ENCODE peak calls at places on chromosomes 6 and 20, in ten cellular contexts. One of them, this sample, is unnamed.

GRCh38 chr6:112665815-112666214 is 318.7 kb downstream of the RFPL4B start:
- DNase-seq in upper lobe of right lung: no peak
- DNase-seq in skeletal muscle cell: no peak
- DNase-seq in left lung: no peak
- DNase-seq in AG04450: no peak
- DNase-seq in H1: no peak
- DNase-seq in CD8-positive, alpha-beta T cell: no peak
- DNase-seq in fibroblast of lung: peak; percentile 68
- DNase-seq in esophagus squamous epithelium: no peak
- DNase-seq in CD8-positive, alpha-beta memory T cell: no peak
- DNase-seq in this sample: no peak

GRCh38 chr6:136774228-136775041 is 17.8 kb downstream of the MAP3K5 start:
- DNase-seq in upper lobe of right lung: no peak
- DNase-seq in skeletal muscle cell: no peak
- DNase-seq in left lung: no peak
- DNase-seq in AG04450: peak; percentile 15
- DNase-seq in H1: no peak
- DNase-seq in CD8-positive, alpha-beta T cell: no peak
- DNase-seq in fibroblast of lung: peak; percentile 71
- DNase-seq in esophagus squamous epithelium: no peak
- DNase-seq in CD8-positive, alpha-beta memory T cell: no peak
- DNase-seq in this sample: no peak

GRCh38 chr6:44255848-44256247 is 1.5 kb downstream of the SLC35B2 start:
- DNase-seq in upper lobe of right lung: no peak
- DNase-seq in skeletal muscle cell: no peak
- DNase-seq in left lung: no peak
- DNase-seq in AG04450: no peak
- DNase-seq in H1: no peak
- DNase-seq in CD8-positive, alpha-beta T cell: no peak
- DNase-seq in fibroblast of lung: no peak
- DNase-seq in esophagus squamous epithelium: no peak
- DNase-seq in CD8-positive, alpha-beta memory T cell: no peak
- DNase-seq in this sample: no peak

GRCh38 chr6:54448617-54449016 is 140.4 kb downstream of the TINAG start:
- DNase-seq in upper lobe of right lung: no peak
- DNase-seq in skeletal muscle cell: no peak
- DNase-seq in left lung: no peak
- DNase-seq in AG04450: no peak
- DNase-seq in H1: no peak
- DNase-seq in CD8-positive, alpha-beta T cell: no peak
- DNase-seq in fibroblast of lung: no peak
- DNase-seq in esophagus squamous epithelium: no peak
- DNase-seq in CD8-positive, alpha-beta memory T cell: no peak
- DNase-seq in this sample: no peak

GRCh38 chr20:10670521-10671220 is 3.1 kb downstream of the JAG1 start:
- DNase-seq in upper lobe of right lung: no peak
- DNase-seq in skeletal muscle cell: no peak
- DNase-seq in left lung: no peak
- DNase-seq in AG04450: no peak
- DNase-seq in H1: no peak
- DNase-seq in CD8-positive, alpha-beta T cell: no peak
- DNase-seq in fibroblast of lung: no peak
- DNase-seq in esophagus squamous epithelium: no peak
- DNase-seq in CD8-positive, alpha-beta memory T cell: no peak
- DNase-seq in this sample: no peak

GRCh38 chr6:118387921-118388701 is 160.0 kb upstream of the PLN start:
- DNase-seq in upper lobe of right lung: no peak
- DNase-seq in skeletal muscle cell: peak; percentile 82
- DNase-seq in left lung: no peak
- DNase-seq in AG04450: peak; percentile 81
- DNase-seq in H1: no peak
- DNase-seq in CD8-positive, alpha-beta T cell: no peak
- DNase-seq in fibroblast of lung: peak; percentile 98
- DNase-seq in esophagus squamous epithelium: no peak
- DNase-seq in CD8-positive, alpha-beta memory T cell: no peak
- DNase-seq in this sample: no peak

GRCh38 chr6:89139509-89140346 is 6.1 kb upstream of the PM20D2 start:
- DNase-seq in upper lobe of right lung: no peak
- DNase-seq in skeletal muscle cell: no peak
- DNase-seq in left lung: no peak
- DNase-seq in AG04450: no peak
- DNase-seq in H1: no peak
- DNase-seq in CD8-positive, alpha-beta T cell: no peak
- DNase-seq in fibroblast of lung: peak; percentile 27
- DNase-seq in esophagus squamous epithelium: no peak
- DNase-seq in CD8-positive, alpha-beta memory T cell: no peak
- DNase-seq in this sample: no peak

GRCh38 chr6:16563628-16564240 is 197.5 kb downstream of the ATXN1 start:
- DNase-seq in upper lobe of right lung: no peak
- DNase-seq in skeletal muscle cell: no peak
- DNase-seq in left lung: no peak
- DNase-seq in AG04450: no peak
- DNase-seq in H1: no peak
- DNase-seq in CD8-positive, alpha-beta T cell: no peak
- DNase-seq in fibroblast of lung: no peak
- DNase-seq in esophagus squamous epithelium: no peak
- DNase-seq in CD8-positive, alpha-beta memory T cell: no peak
- DNase-seq in this sample: no peak

GRCh38 chr6:13697857-13698256 is 13.8 kb downstream of the RANBP9 start:
- DNase-seq in upper lobe of right lung: no peak
- DNase-seq in skeletal muscle cell: no peak
- DNase-seq in left lung: no peak
- DNase-seq in AG04450: no peak
- DNase-seq in H1: no peak
- DNase-seq in CD8-positive, alpha-beta T cell: no peak
- DNase-seq in fibroblast of lung: no peak
- DNase-seq in esophagus squamous epithelium: no peak
- DNase-seq in CD8-positive, alpha-beta memory T cell: no peak
- DNase-seq in this sample: no peak

GRCh38 chr6:168699631-168700315 is 258.8 kb downstream of the SMOC2 start:
- DNase-seq in upper lobe of right lung: peak; percentile 49
- DNase-seq in skeletal muscle cell: no peak
- DNase-seq in left lung: no peak
- DNase-seq in AG04450: no peak
- DNase-seq in H1: no peak
- DNase-seq in CD8-positive, alpha-beta T cell: no peak
- DNase-seq in fibroblast of lung: no peak
- DNase-seq in esophagus squamous epithelium: no peak
- DNase-seq in CD8-positive, alpha-beta memory T cell: no peak
- DNase-seq in this sample: peak; percentile 80

GRCh38 chr20:42419814-42420532 is 769.7 kb downstream of the PTPRT start:
- DNase-seq in upper lobe of right lung: no peak
- DNase-seq in skeletal muscle cell: no peak
- DNase-seq in left lung: no peak
- DNase-seq in AG04450: no peak
- DNase-seq in H1: no peak
- DNase-seq in CD8-positive, alpha-beta T cell: no peak
- DNase-seq in fibroblast of lung: no peak
- DNase-seq in esophagus squamous epithelium: no peak
- DNase-seq in CD8-positive, alpha-beta memory T cell: no peak
- DNase-seq in this sample: no peak

GRCh38 chr20:36865861-36866149 is 10.1 kb upstream of the TLDC2 start:
- DNase-seq in upper lobe of right lung: no peak
- DNase-seq in skeletal muscle cell: no peak
- DNase-seq in left lung: no peak
- DNase-seq in AG04450: no peak
- DNase-seq in H1: no peak
- DNase-seq in CD8-positive, alpha-beta T cell: no peak
- DNase-seq in fibroblast of lung: no peak
- DNase-seq in esophagus squamous epithelium: no peak
- DNase-seq in CD8-positive, alpha-beta memory T cell: no peak
- DNase-seq in this sample: no peak

GRCh38 chr6:154429711-154430110 is 73.1 kb upstream of the IPCEF1 start:
- DNase-seq in upper lobe of right lung: no peak
- DNase-seq in skeletal muscle cell: no peak
- DNase-seq in left lung: no peak
- DNase-seq in AG04450: no peak
- DNase-seq in H1: no peak
- DNase-seq in CD8-positive, alpha-beta T cell: no peak
- DNase-seq in fibroblast of lung: no peak
- DNase-seq in esophagus squamous epithelium: no peak
- DNase-seq in CD8-positive, alpha-beta memory T cell: no peak
- DNase-seq in this sample: no peak

GRCh38 chr6:7624781-7625710 is 35.0 kb downstream of the SNRNP48 start:
- DNase-seq in upper lobe of right lung: no peak
- DNase-seq in skeletal muscle cell: no peak
- DNase-seq in left lung: no peak
- DNase-seq in AG04450: no peak
- DNase-seq in H1: no peak
- DNase-seq in CD8-positive, alpha-beta T cell: no peak
- DNase-seq in fibroblast of lung: no peak
- DNase-seq in esophagus squamous epithelium: no peak
- DNase-seq in CD8-positive, alpha-beta memory T cell: no peak
- DNase-seq in this sample: no peak
- H3K4me3 ChIP-seq in upper lobe of right lung: no peak overlapping the region
- H3K4me3 ChIP-seq in skeletal muscle cell: no peak overlapping the region
- H3K4me3 ChIP-seq in left lung: no peak overlapping the region
- H3K4me3 ChIP-seq in AG04450: no peak overlapping the region
- H3K4me3 ChIP-seq in H1: no peak overlapping the region
- H3K4me3 ChIP-seq in CD8-positive, alpha-beta T cell: no peak overlapping the region
- H3K4me3 ChIP-seq in fibroblast of lung: no peak overlapping the region
- H3K4me3 ChIP-seq in esophagus squamous epithelium: no peak overlapping the region
- H3K4me3 ChIP-seq in CD8-positive, alpha-beta memory T cell: no peak overlapping the region
- H3K4me3 ChIP-seq in this sample: no peak overlapping the region

GRCh38 chr6:26327450-26328264 is 37.3 kb upstream of the BTN3A2 start:
- DNase-seq in upper lobe of right lung: no peak
- DNase-seq in skeletal muscle cell: no peak
- DNase-seq in left lung: no peak
- DNase-seq in AG04450: no peak
- DNase-seq in H1: no peak
- DNase-seq in CD8-positive, alpha-beta T cell: peak; percentile 70
- DNase-seq in fibroblast of lung: peak; percentile 68
- DNase-seq in esophagus squamous epithelium: no peak
- DNase-seq in CD8-positive, alpha-beta memory T cell: peak; percentile 57
- DNase-seq in this sample: no peak

GRCh38 chr6:26331809-26332226 is 33.2 kb upstream of the BTN3A2 start:
- DNase-seq in upper lobe of right lung: no peak
- DNase-seq in skeletal muscle cell: no peak
- DNase-seq in left lung: no peak
- DNase-seq in AG04450: no peak
- DNase-seq in H1: no peak
- DNase-seq in CD8-positive, alpha-beta T cell: peak; percentile 65
- DNase-seq in fibroblast of lung: no peak
- DNase-seq in esophagus squamous epithelium: no peak
- DNase-seq in CD8-positive, alpha-beta memory T cell: peak; percentile 47
- DNase-seq in this sample: no peak

GRCh38 chr6:26329763-26330511 is 35.1 kb upstream of the BTN3A2 start:
- DNase-seq in upper lobe of right lung: no peak
- DNase-seq in skeletal muscle cell: no peak
- DNase-seq in left lung: no peak
- DNase-seq in AG04450: no peak
- DNase-seq in H1: no peak
- DNase-seq in CD8-positive, alpha-beta T cell: peak; percentile 51
- DNase-seq in fibroblast of lung: peak; percentile 54
- DNase-seq in esophagus squamous epithelium: no peak
- DNase-seq in CD8-positive, alpha-beta memory T cell: peak; percentile 65
- DNase-seq in this sample: no peak

GRCh38 chr6:26330835-26331808 is 33.9 kb upstream of the BTN3A2 start:
- DNase-seq in upper lobe of right lung: no peak
- DNase-seq in skeletal muscle cell: no peak
- DNase-seq in left lung: no peak
- DNase-seq in AG04450: no peak
- DNase-seq in H1: no peak
- DNase-seq in CD8-positive, alpha-beta T cell: peak; percentile 33
- DNase-seq in fibroblast of lung: peak; percentile 46
- DNase-seq in esophagus squamous epithelium: no peak
- DNase-seq in CD8-positive, alpha-beta memory T cell: peak; percentile 52
- DNase-seq in this sample: no peak

DNA sequence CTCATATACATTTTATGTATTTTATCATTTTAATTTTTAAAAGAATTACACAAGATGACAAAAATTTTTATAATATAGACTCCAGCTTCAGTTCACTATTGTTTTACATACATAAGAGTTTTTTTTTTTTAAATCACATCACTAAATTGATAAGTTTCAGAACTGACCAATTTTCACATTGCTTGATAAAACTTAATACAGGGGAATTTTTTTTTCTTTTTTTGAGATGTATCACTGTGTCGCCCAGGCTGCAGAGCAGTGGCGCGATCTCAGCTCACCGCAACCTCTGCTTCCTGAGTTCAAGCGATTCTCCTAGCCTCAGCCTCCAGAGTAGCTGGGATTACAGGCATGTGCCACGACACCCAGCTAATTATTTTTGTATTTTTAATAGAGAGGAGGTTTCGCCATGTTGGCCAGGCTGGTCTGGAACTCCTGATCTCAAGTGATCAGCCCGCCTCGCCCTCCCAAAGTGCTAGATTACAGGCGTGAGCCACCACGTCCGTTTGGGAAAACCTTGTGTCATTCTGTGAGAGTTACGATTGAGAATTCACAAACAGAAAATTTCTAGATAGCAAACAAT is 36.6 kb upstream of the BTN3A2 start:
- DNase-seq in upper lobe of right lung: no peak
- DNase-seq in skeletal muscle cell: no peak
- DNase-seq in left lung: no peak
- DNase-seq in AG04450: no peak
- DNase-seq in H1: no peak
- DNase-seq in CD8-positive, alpha-beta T cell: peak; percentile 52
- DNase-seq in fibroblast of lung: no peak
- DNase-seq in esophagus squamous epithelium: no peak
- DNase-seq in CD8-positive, alpha-beta memory T cell: peak; percentile 55
- DNase-seq in this sample: no peak
- H3K4me3 ChIP-seq in upper lobe of right lung: no peak overlapping the region
- H3K4me3 ChIP-seq in skeletal muscle cell: peak overlapping the region; percentile 56
- H3K4me3 ChIP-seq in left lung: no peak overlapping the region
- H3K4me3 ChIP-seq in AG04450: peak overlapping the region; percentile 53
- H3K4me3 ChIP-seq in H1: peak overlapping the region; percentile 59
- H3K4me3 ChIP-seq in CD8-positive, alpha-beta T cell: peak overlapping the region; percentile 5
- H3K4me3 ChIP-seq in fibroblast of lung: peak overlapping the region; percentile 41
- H3K4me3 ChIP-seq in esophagus squamous epithelium: no peak overlapping the region
- H3K4me3 ChIP-seq in CD8-positive, alpha-beta memory T cell: no peak overlapping the region
- H3K4me3 ChIP-seq in this sample: no peak overlapping the region

GRCh38 chr20:64177420-64177783 is 13.2 kb downstream of the MYT1 start:
- DNase-seq in upper lobe of right lung: no peak
- DNase-seq in skeletal muscle cell: no peak
- DNase-seq in left lung: no peak
- DNase-seq in AG04450: no peak
- DNase-seq in H1: no peak
- DNase-seq in CD8-positive, alpha-beta T cell: no peak
- DNase-seq in fibroblast of lung: no peak
- DNase-seq in esophagus squamous epithelium: no peak
- DNase-seq in CD8-positive, alpha-beta memory T cell: no peak
- DNase-seq in this sample: no peak
- H3K4me3 ChIP-seq in upper lobe of right lung: no peak overlapping the region
- H3K4me3 ChIP-seq in skeletal muscle cell: no peak overlapping the region
- H3K4me3 ChIP-seq in left lung: no peak overlapping the region
- H3K4me3 ChIP-seq in AG04450: no peak overlapping the region
- H3K4me3 ChIP-seq in H1: no peak overlapping the region
- H3K4me3 ChIP-seq in CD8-positive, alpha-beta T cell: no peak overlapping the region
- H3K4me3 ChIP-seq in fibroblast of lung: no peak overlapping the region
- H3K4me3 ChIP-seq in esophagus squamous epithelium: no peak overlapping the region
- H3K4me3 ChIP-seq in CD8-positive, alpha-beta memory T cell: no peak overlapping the region
- H3K4me3 ChIP-seq in this sample: no peak overlapping the region

DNA sequence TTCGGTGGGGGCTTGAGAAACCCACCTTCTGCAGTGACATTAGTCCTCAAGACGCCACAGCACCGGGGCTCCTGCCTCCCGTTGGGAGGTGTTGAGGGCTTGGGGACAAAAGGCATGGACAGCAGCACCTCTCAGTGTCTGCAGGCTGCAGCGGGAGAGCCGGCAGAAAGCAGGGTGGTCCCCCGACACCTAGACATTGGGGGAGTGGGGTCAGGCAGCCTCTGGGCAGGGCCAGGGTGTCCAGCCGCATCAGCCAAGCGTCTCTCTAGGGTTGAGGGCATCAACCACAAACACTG is 264.7 kb downstream of the TAF4 start:
- DNase-seq in upper lobe of right lung: no peak
- DNase-seq in skeletal muscle cell: no peak
- DNase-seq in left lung: no peak
- DNase-seq in AG04450: no peak
- DNase-seq in H1: no peak
- DNase-seq in CD8-positive, alpha-beta T cell: no peak
- DNase-seq in fibroblast of lung: no peak
- DNase-seq in esophagus squamous epithelium: no peak
- DNase-seq in CD8-positive, alpha-beta memory T cell: no peak
- DNase-seq in this sample: peak; percentile 35
- H3K4me3 ChIP-seq in upper lobe of right lung: no peak overlapping the region
- H3K4me3 ChIP-seq in skeletal muscle cell: no peak overlapping the region
- H3K4me3 ChIP-seq in left lung: no peak overlapping the region
- H3K4me3 ChIP-seq in AG04450: no peak overlapping the region
- H3K4me3 ChIP-seq in H1: no peak overlapping the region
- H3K4me3 ChIP-seq in CD8-positive, alpha-beta T cell: no peak overlapping the region
- H3K4me3 ChIP-seq in fibroblast of lung: no peak overlapping the region
- H3K4me3 ChIP-seq in esophagus squamous epithelium: no peak overlapping the region
- H3K4me3 ChIP-seq in CD8-positive, alpha-beta memory T cell: no peak overlapping the region
- H3K4me3 ChIP-seq in this sample: no peak overlapping the region

This sample was measured in aorta.